ENCODE peak calls at places on chromosomes 5 and 9, in four cellular contexts. One of them, this sample, is unnamed.

GRCh38 chr5:176601901-176602300 is 8.1 kb downstream of the GPRIN1 start:
- DNase-seq in HepG2: no peak
- DNase-seq in GM12878: no peak
- DNase-seq in K562: no peak
- DNase-seq in this sample: no peak

GRCh38 chr5:143554194-143554717 is 150.8 kb upstream of the NR3C1 start:
- DNase-seq in HepG2: no peak
- DNase-seq in K562: no peak
- DNase-seq in GM12878: no peak
- DNase-seq in this sample: peak; percentile 74

GRCh38 chr5:153797484-153797883 is 241.2 kb downstream of the FAM114A2 start:
- DNase-seq in HepG2: no peak
- DNase-seq in GM12878: peak; percentile 12
- DNase-seq in K562: no peak
- DNase-seq in this sample: no peak

GRCh38 chr9:129333613-129333960 is 155.5 kb upstream of the IER5L start:
- DNase-seq in GM12878: no peak
- DNase-seq in HepG2: peak; percentile 31
- DNase-seq in K562: no peak
- DNase-seq in this sample: peak; percentile 94

GRCh38 chr9:83940590-83941303 is 19.5 kb upstream of the KIF27 start:
- DNase-seq in GM12878: no peak
- DNase-seq in HepG2: no peak
- DNase-seq in K562: no peak
- DNase-seq in this sample: no peak

GRCh38 chr9:34592895-34593601 is 3.5 kb upstream of the CNTFR start:
- DNase-seq in HepG2: no peak
- DNase-seq in GM12878: no peak
- DNase-seq in K562: no peak
- DNase-seq in this sample: no peak

GRCh38 chr9:122988919-122989614 is 44.4 kb upstream of the GPR21 start:
- DNase-seq in K562: no peak
- DNase-seq in GM12878: no peak
- DNase-seq in HepG2: no peak
- DNase-seq in this sample: no peak

GRCh38 chr5:103207001-103207400 is 51.6 kb upstream of the MACIR start:
- DNase-seq in HepG2: no peak
- DNase-seq in GM12878: no peak
- DNase-seq in K562: no peak
- DNase-seq in this sample: no peak

GRCh38 chr5:172443441-172444109 is 10.8 kb downstream of the SH3PXD2B start:
- DNase-seq in GM12878: no peak
- DNase-seq in HepG2: no peak
- DNase-seq in K562: peak; percentile 33
- DNase-seq in this sample: peak; percentile 34

GRCh38 chr9:114786251-114786650 is 19.6 kb downstream of the TNFSF15 start:
- DNase-seq in GM12878: no peak
- DNase-seq in K562: no peak
- DNase-seq in HepG2: no peak
- DNase-seq in this sample: no peak

GRCh38 chr9:96122255-96122654 is 179.7 kb downstream of the HSD17B3 start:
- DNase-seq in HepG2: no peak
- DNase-seq in K562: peak; percentile 28
- DNase-seq in GM12878: no peak
- DNase-seq in this sample: no peak

GRCh38 chr5:132437604-132438275 is 52.8 kb downstream of the IRF1 start:
- DNase-seq in GM12878: no peak
- DNase-seq in K562: peak; percentile 82
- DNase-seq in HepG2: no peak
- DNase-seq in this sample: no peak

GRCh38 chr5:116068028-116068632 is 16.7 kb upstream of the COMMD10 start:
- DNase-seq in GM12878: no peak
- DNase-seq in HepG2: peak; percentile 44
- DNase-seq in K562: peak; percentile 40
- DNase-seq in this sample: peak; percentile 11

GRCh38 chr9:90547896-90548295 is 94.7 kb downstream of the DIRAS2 start:
- DNase-seq in HepG2: no peak
- DNase-seq in K562: no peak
- DNase-seq in GM12878: no peak
- DNase-seq in this sample: no peak

GRCh38 chr5:137036630-137037029 is 462.5 kb downstream of the SPOCK1 start:
- DNase-seq in GM12878: no peak
- DNase-seq in K562: no peak
- DNase-seq in HepG2: no peak
- DNase-seq in this sample: no peak
- TF ChIP-seq EP300 in GM12878: no peak
- TF ChIP-seq EP300 in K562: no peak
- TF ChIP-seq EP300 in HepG2: no peak
- TF ChIP-seq EP300 in this sample: no peak

GRCh38 chr9:93267091-93267541 is 83.2 kb downstream of the WNK2 start:
- DNase-seq in GM12878: no peak
- DNase-seq in K562: no peak
- DNase-seq in HepG2: no peak
- DNase-seq in this sample: no peak

GRCh38 chr9:93265301-93265971 is 81.5 kb downstream of the WNK2 start:
- DNase-seq in GM12878: no peak
- DNase-seq in HepG2: no peak
- DNase-seq in K562: peak; percentile 6
- DNase-seq in this sample: no peak

GRCh38 chr9:93265972-93266371 is 82.0 kb downstream of the WNK2 start:
- DNase-seq in HepG2: no peak
- DNase-seq in K562: peak; percentile 9
- DNase-seq in GM12878: no peak
- DNase-seq in this sample: no peak

GRCh38 chr9:93267681-93268505 is 84.0 kb downstream of the WNK2 start:
- DNase-seq in K562: peak; percentile 3
- DNase-seq in HepG2: no peak
- DNase-seq in GM12878: no peak
- DNase-seq in this sample: no peak

DNA sequence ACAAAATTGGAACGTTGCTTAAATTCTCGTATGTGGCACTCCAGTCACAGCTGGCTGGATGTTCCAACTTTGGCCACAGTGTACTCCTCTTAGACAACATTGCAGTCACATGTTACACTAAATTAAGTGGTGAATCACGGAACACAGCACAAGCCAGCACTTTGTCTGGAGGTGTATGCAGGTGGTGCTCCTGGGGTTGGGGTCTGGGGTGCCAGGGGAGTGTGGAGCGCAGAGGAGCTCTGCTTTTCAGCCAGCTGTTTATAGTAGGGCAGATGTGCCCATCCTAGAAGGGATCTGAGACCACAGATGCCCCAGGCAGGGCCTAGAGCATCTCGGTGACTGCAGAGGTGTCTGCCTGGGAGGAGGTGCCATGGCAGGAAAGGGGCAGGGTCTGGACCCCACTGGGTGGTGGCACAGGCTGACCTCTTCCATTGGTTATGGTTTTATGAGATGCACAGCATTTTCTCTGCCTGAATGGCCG is 82.6 kb downstream of the WNK2 start:
- DNase-seq in K562: peak; percentile 4
- DNase-seq in HepG2: no peak
- DNase-seq in GM12878: no peak
- DNase-seq in this sample: no peak
- TF ChIP-seq ESRRA in K562: no peak
- TF ChIP-seq ESRRA in HepG2: no peak
- TF ChIP-seq ESRRA in GM12878: no peak
- TF ChIP-seq ESRRA in this sample: no peak

DNA sequence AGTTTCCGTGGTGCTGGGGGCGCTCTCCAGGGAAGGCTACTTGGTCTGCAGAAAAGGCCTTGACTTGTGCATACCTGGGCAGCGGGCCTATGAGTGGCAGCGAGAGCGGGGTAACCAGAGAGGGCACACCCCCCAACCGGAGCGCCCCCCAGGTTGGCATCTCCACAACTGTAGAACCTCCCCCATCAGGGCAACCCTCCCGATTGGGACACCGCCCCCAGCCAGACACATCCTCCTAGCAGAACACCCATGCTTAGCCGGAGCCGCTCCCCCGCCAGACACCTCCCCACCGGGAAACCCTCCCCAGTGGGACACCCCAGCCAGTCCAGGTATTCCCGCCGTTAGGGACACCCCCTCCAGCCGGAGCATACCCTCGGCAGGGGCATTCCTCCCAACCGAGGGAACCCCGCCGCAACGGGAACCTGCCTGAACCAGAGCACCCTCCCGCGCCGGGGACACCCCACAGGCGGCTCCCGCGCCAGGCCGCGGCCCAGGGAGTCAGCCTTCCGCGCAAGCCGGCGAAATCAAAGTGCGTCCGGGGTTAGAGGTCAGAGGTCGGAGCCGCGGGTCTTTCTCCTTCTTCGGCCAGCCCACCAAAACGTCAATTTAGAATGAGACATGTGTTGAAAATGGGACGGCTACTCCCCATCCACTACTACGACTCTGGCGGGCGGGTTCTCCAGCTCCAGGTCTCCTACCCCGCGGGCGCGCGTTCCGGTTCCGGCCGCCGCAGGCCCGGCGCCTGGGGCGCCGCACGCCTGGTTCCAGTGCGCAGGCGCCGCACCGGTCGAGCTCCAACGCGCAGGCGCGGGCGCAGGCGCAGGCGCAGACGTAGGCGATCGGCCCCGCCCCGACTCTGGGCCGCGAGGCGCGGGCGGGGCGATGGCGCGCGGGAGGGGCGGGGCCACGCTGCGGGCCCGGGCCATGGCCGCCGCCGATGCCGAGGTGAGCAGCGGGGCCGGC is at the start of gene EHMT1:
- DNase-seq in K562: peak; percentile 96
- DNase-seq in GM12878: peak; percentile 32
- DNase-seq in HepG2: peak; percentile 67
- DNase-seq in this sample: peak; percentile 86
- TF ChIP-seq EP300 in K562: no peak
- TF ChIP-seq EP300 in GM12878: no peak
- TF ChIP-seq EP300 in HepG2: no peak
- TF ChIP-seq EP300 in this sample: no peak

GRCh38 chr5:167764650-167765289 is 526.7 kb upstream of the WWC1 start:
- DNase-seq in K562: no peak
- DNase-seq in GM12878: no peak
- DNase-seq in HepG2: no peak
- DNase-seq in this sample: no peak

GRCh38 chr5:167763772-167764171 is 527.7 kb upstream of the WWC1 start:
- DNase-seq in K562: no peak
- DNase-seq in GM12878: no peak
- DNase-seq in HepG2: no peak
- DNase-seq in this sample: no peak

GRCh38 chr5:167754501-167754941 is 536.9 kb upstream of the WWC1 start:
- DNase-seq in HepG2: no peak
- DNase-seq in K562: no peak
- DNase-seq in GM12878: no peak
- DNase-seq in this sample: no peak

GRCh38 chr5:167755420-167755819 is 536.0 kb upstream of the WWC1 start:
- DNase-seq in GM12878: no peak
- DNase-seq in HepG2: no peak
- DNase-seq in K562: no peak
- DNase-seq in this sample: no peak

DNA sequence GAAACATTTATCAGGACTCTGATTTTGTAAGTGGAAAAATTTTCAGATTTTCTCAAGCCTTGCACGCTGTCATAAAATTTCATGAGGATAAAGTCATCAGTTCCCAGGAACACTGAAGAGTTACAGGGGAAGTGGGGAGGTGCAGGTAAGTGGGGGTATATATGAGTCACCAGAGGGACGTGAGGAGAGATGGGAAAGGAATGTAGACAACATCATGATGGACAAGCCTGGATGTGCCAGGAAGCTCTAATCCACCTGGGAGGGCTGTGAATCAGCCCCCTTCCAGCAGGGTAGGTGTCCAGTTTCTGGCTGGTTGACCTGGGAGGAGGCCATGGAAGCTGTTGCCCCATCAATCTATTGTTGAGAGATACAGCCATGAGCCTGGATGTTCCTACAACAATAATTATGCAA is 532.0 kb upstream of the WWC1 start:
- DNase-seq in GM12878: no peak
- DNase-seq in HepG2: no peak
- DNase-seq in K562: no peak
- DNase-seq in this sample: peak; percentile 9
- TF ChIP-seq ESRRA in GM12878: no peak
- TF ChIP-seq ESRRA in HepG2: no peak
- TF ChIP-seq ESRRA in K562: no peak
- TF ChIP-seq ESRRA in this sample: no peak

GRCh38 chr9:120659617-120660169 is 54.6 kb downstream of the MEGF9 start:
- DNase-seq in GM12878: no peak
- DNase-seq in HepG2: no peak
- DNase-seq in K562: no peak
- DNase-seq in this sample: no peak

GRCh38 chr9:120659209-120659608 is 55.1 kb downstream of the MEGF9 start:
- DNase-seq in HepG2: no peak
- DNase-seq in K562: no peak
- DNase-seq in GM12878: no peak
- DNase-seq in this sample: no peak

GRCh38 chr9:120663950-120664349 is 50.3 kb downstream of the MEGF9 start:
- DNase-seq in K562: no peak
- DNase-seq in GM12878: no peak
- DNase-seq in HepG2: no peak
- DNase-seq in this sample: no peak

GRCh38 chr9:120662513-120662912 is 51.8 kb downstream of the MEGF9 start:
- DNase-seq in K562: no peak
- DNase-seq in GM12878: no peak
- DNase-seq in HepG2: no peak
- DNase-seq in this sample: no peak

GRCh38 chr9:120663380-120663779 is 50.9 kb downstream of the MEGF9 start:
- DNase-seq in HepG2: no peak
- DNase-seq in K562: no peak
- DNase-seq in GM12878: no peak
- DNase-seq in this sample: no peak
- TF ChIP-seq EP300 in HepG2: no peak
- TF ChIP-seq EP300 in K562: no peak
- TF ChIP-seq EP300 in GM12878: no peak
- TF ChIP-seq EP300 in this sample: no peak

This sample was measured in A549.